ENCODE peak calls at places on chromosomes 3 and 15, in four cellular contexts. U, H, A and G are unnamed samples.

GRCh38 chr15:70036585-70037343 is 61.0 kb downstream of the TLE3 start:
- DNase-seq in U (peak), H (no peak), A (no peak), G (no peak)

GRCh38 chr3:129633751-129634481 is 27.4 kb upstream of the PLXND1 start:
- DNase-seq in U (no peak), H (no peak), A (no peak), G (no peak)

GRCh38 chr15:62075595-62076279 is 9.0 kb downstream of the C2CD4A start:
- DNase-seq in U (no peak), H (no peak), A (peak), G (no peak)

GRCh38 chr15:92655178-92655995 is at the start of gene FAM174B:
- DNase-seq in U (no peak), H (no peak), A (peak), G (peak)

GRCh38 chr15:55742498-55742926 is 440 bp downstream of the PRTG start:
- DNase-seq in U (no peak), H (no peak), A (no peak), G (peak)

GRCh38 chr15:66766282-66767228 is 64.5 kb downstream of the SMAD6 start:
- DNase-seq in U (no peak), H (no peak), A (peak), G (no peak)

GRCh38 chr15:69755571-69756310 is 303.1 kb downstream of the RPLP1 start:
- DNase-seq in U (peak), H (no peak), A (no peak), G (no peak)

GRCh38 chr15:84890670-84891147 is 6.2 kb downstream of the SLC28A1 start:
- DNase-seq in U (no peak), H (no peak), A (no peak), G (no peak)

GRCh38 chr3:9404680-9405079 is 7.3 kb downstream of the SETD5 start:
- DNase-seq in U (no peak), H (no peak), A (no peak), G (peak)

GRCh38 chr3:113844622-113845222 is 6.1 kb downstream of the GRAMD1C start:
- DNase-seq in U (no peak), H (no peak), A (peak), G (peak)

GRCh38 chr3:129596194-129597086 is 10.0 kb downstream of the PLXND1 start:
- DNase-seq in U (no peak), H (peak), A (peak), G (peak)

GRCh38 chr3:78641703-78642102 is 1126.1 kb downstream of the ROBO1 start:
- DNase-seq in U (no peak), H (no peak), A (no peak), G (peak)

GRCh38 chr3:46976326-46977190 is at the start of gene CCDC12:
- DNase-seq in U (peak), H (peak), A (peak), G (peak)

GRCh38 chr3:44033123-44033522 is 208.6 kb upstream of the TOPAZ1 start:
- DNase-seq in U (no peak), H (no peak), A (no peak), G (no peak)

GRCh38 chr3:37905346-37905745 is 43.7 kb downstream of the CTDSPL start:
- DNase-seq in U (no peak), H (no peak), A (no peak), G (peak)

GRCh38 chr3:13141991-13142412 is 68.8 kb upstream of the IQSEC1 start:
- DNase-seq in U (no peak), H (no peak), A (peak), G (peak)

GRCh38 chr3:66532160-66532587 is 31.4 kb upstream of the LRIG1 start:
- DNase-seq in U (no peak), H (no peak), A (no peak), G (no peak)

GRCh38 chr15:40104296-40104864 is 4.3 kb downstream of the BMF start:
- DNase-seq in U (no peak), H (no peak), A (no peak), G (no peak)

GRCh38 chr3:13600950-13601691 is 52.2 kb downstream of the FBLN2 start:
- DNase-seq in U (no peak), H (no peak), A (peak), G (no peak)

GRCh38 chr3:135771760-135772159 is 193.8 kb upstream of the PPP2R3A start:
- DNase-seq in U (no peak), H (no peak), A (no peak), G (no peak)

GRCh38 chr3:117133066-117133465 is 423.5 kb downstream of the TUSC7 start:
- DNase-seq in U (no peak), H (no peak), A (no peak), G (no peak)

GRCh38 chr15:51350723-51351122 is 9.3 kb downstream of the GLDN start:
- DNase-seq in U (no peak), H (no peak), A (no peak), G (no peak)

GRCh38 chr3:193857996-193858395 is 265.0 kb downstream of the OPA1 start:
- DNase-seq in U (no peak), H (no peak), A (peak), G (no peak)

GRCh38 chr15:48040166-48040817 is 80.5 kb upstream of the SLC24A5 start:
- DNase-seq in U (no peak), H (peak), A (peak), G (no peak)

GRCh38 chr15:57572463-57572862 is 19.2 kb upstream of the MYZAP start:
- DNase-seq in U (no peak), H (no peak), A (peak), G (no peak)

GRCh38 chr15:43854801-43855200 is 28.0 kb downstream of the WDR76 start:
- DNase-seq in U (no peak), H (no peak), A (peak), G (no peak)

GRCh38 chr3:72223116-72223515 is 438.2 kb upstream of the PROK2 start:
- DNase-seq in U (no peak), H (no peak), A (peak), G (no peak)

GRCh38 chr15:89090791-89091666 is 2.8 kb downstream of the ABHD2 start:
- DNase-seq in U (peak), H (peak), A (peak), G (peak)

GRCh38 chr15:29046946-29047345 is 161.2 kb downstream of the APBA2 start:
- DNase-seq in U (no peak), H (no peak), A (no peak), G (no peak)

GRCh38 chr3:70754314-70754713 is 441.9 kb upstream of the MDFIC2 start:
- DNase-seq in U (no peak), H (no peak), A (peak), G (no peak)

GRCh38 chr3:185549111-185549510 is 3.3 kb downstream of the LIPH start:
- DNase-seq in U (no peak), H (peak), A (peak), G (peak)